ENCODE peak calls at places on chromosomes 16 and 17, in nine cellular contexts. C is T1000; S is IMR-90; R is stimulated activated CD8-positive, alpha-beta memory T cell treated with anti-CD3 and anti-CD28 coated beads, Interleukin-4, amount 100 ng/mL, for 24 hours; N is A549; E is endothelial cell; P is ovary; A is left cardiac atrium; L is CMK. D is an unnamed sample.

GRCh38 chr16:13779676-13780075 is 140.3 kb upstream of the ERCC4 start:
- DNase-seq in C (no peak), S (no peak), R (no peak), N (no peak), E (no peak), P (no peak), A (no peak), L (no peak), D (no peak)

GRCh38 chr16:84239910-84240309 is at the start of gene KCNG4:
- DNase-seq in C (no peak), S (no peak), R (no peak), N (no peak), E (no peak), P (no peak), A (no peak), L (no peak), D (no peak)

GRCh38 chr17:62735027-62735651 is 73.0 kb downstream of the MARCHF10 start:
- DNase-seq in C (no peak), S (no peak), R (no peak), N (no peak), E (no peak), P (no peak), A (no peak), L (no peak), D (no peak)

GRCh38 chr17:57924677-57925076 is 30.5 kb downstream of the CUEDC1 start:
- DNase-seq in C (no peak), S (no peak), R (no peak), N (no peak), E (no peak), P (no peak), A (no peak), L (no peak), D (no peak)

GRCh38 chr16:84178146-84178765 is 8.6 kb downstream of the TAF1C start:
- DNase-seq in C (no peak), S (no peak), R (no peak), N (no peak), E (no peak), P (peak), A (no peak), L (no peak), D (no peak)

GRCh38 chr17:39236383-39236927 is 10.7 kb upstream of the STAC2 start:
- DNase-seq in C (no peak), S (no peak), R (no peak), N (no peak), E (no peak), P (no peak), A (no peak), L (no peak), D (no peak)

GRCh38 chr16:49471038-49471727 is 97.6 kb downstream of the C16orf78 start:
- DNase-seq in C (no peak), S (no peak), R (no peak), N (no peak), E (no peak), P (peak), A (no peak), L (no peak), D (no peak)

GRCh38 chr17:65537845-65538678 is 23.4 kb downstream of the AXIN2 start:
- DNase-seq in C (no peak), S (no peak), R (no peak), N (no peak), E (no peak), P (no peak), A (no peak), L (no peak), D (no peak)

GRCh38 chr17:13204607-13205237 is 186.9 kb upstream of the ELAC2 start:
- DNase-seq in C (peak), S (no peak), R (no peak), N (no peak), E (no peak), P (no peak), A (no peak), L (no peak), D (no peak)

GRCh38 chr17:31523862-31524730 is 132.6 kb downstream of the RAB11FIP4 start:
- DNase-seq in C (no peak), S (no peak), R (no peak), N (no peak), E (no peak), P (no peak), A (no peak), L (no peak), D (no peak)

GRCh38 chr16:52537463-52537862 is 9.5 kb downstream of the TOX3 start:
- DNase-seq in C (no peak), S (no peak), R (no peak), N (no peak), E (no peak), P (no peak), A (no peak), L (no peak), D (no peak)

GRCh38 chr17:78426293-78426879 is 47.9 kb downstream of the PGS1 start:
- DNase-seq in C (no peak), S (no peak), R (no peak), N (no peak), E (no peak), P (no peak), A (no peak), L (no peak), D (no peak)

GRCh38 chr17:82645516-82645915 is 2.7 kb downstream of the WDR45B start:
- DNase-seq in C (no peak), S (peak), R (no peak), N (no peak), E (no peak), P (no peak), A (no peak), L (no peak), D (no peak)

GRCh38 chr17:63398680-63399079 is 47.4 kb downstream of the CYB561 start:
- DNase-seq in C (no peak), S (peak), R (no peak), N (no peak), E (no peak), P (no peak), A (no peak), L (no peak), D (no peak)

GRCh38 chr16:89197033-89197632 is 3.2 kb downstream of the SLC22A31 start:
- DNase-seq in C (no peak), S (no peak), R (no peak), N (no peak), E (no peak), P (no peak), A (no peak), L (no peak), D (no peak)

GRCh38 chr16:20385844-20386832 is 18.4 kb downstream of the PDILT start:
- DNase-seq in C (peak), S (peak), R (peak), N (peak), E (peak), P (peak), A (peak), L (peak), D (peak)

GRCh38 chr16:10521681-10522274 is 58.6 kb downstream of the EMP2 start:
- DNase-seq in C (no peak), S (peak), R (peak), N (peak), E (peak), P (no peak), A (peak), L (no peak), D (peak)

GRCh38 chr16:65122974-65123845 is 1.3 kb upstream of the CDH11 start:
- DNase-seq in C (peak), S (peak), R (no peak), N (no peak), E (peak), P (peak), A (peak), L (no peak), D (no peak)

GRCh38 chr16:11254913-11255736 is 879 bp downstream of the SOCS1 start:
- DNase-seq in C (peak), S (peak), R (peak), N (peak), E (peak), P (peak), A (peak), L (no peak), D (peak)

D was measured in NK-92 treated with Interleukin-12 subunit alpha and Interleukin-12 subunit beta, amount 100 ng/mL, for 24 hours.